ENCODE peak calls at places on chromosome 11, in four cellular contexts. W is EH; A is stimulated activated CD4-positive, alpha-beta T cell treated with anti-CD3 and anti-CD28 coated beads, Interleukin-15, amount 100 ng/mL, for 1 hour; F is retinal pigment epithelial cell. K is an unnamed sample.

GRCh38 chr11:35554491-35555237 is 29.2 kb upstream of the PAMR1 start:
- DNase-seq in F (no peak), W (peak), A (no peak), K (no peak)

GRCh38 chr11:721913-722811 is 16.1 kb downstream of the EPS8L2 start:
- DNase-seq in W (no peak), A (no peak), F (no peak), K (no peak)

GRCh38 chr11:36034572-36035331 is 90.9 kb downstream of the LDLRAD3 start:
- DNase-seq in F (no peak), A (no peak), W (peak), K (no peak)

GRCh38 chr11:60363542-60364525 is 14.5 kb upstream of the MS4A7 start:
- DNase-seq in W (peak), A (no peak), F (no peak), K (peak)

GRCh38 chr11:88618716-88619462 is 281.4 kb upstream of the CTSC start:
- DNase-seq in W (peak), A (no peak), F (no peak), K (no peak)

GRCh38 chr11:4118107-4118506 is 23.5 kb downstream of the RRM1 start:
- DNase-seq in F (no peak), A (no peak), W (peak), K (no peak)

GRCh38 chr11:62976109-62976508 is 8.7 kb downstream of the SLC22A6 start:
- DNase-seq in F (no peak), W (peak), A (no peak), K (no peak)

GRCh38 chr11:71568707-71569349 is 3.5 kb downstream of the KRTAP5-10 start:
- DNase-seq in W (peak), F (no peak), A (no peak), K (no peak)

GRCh38 chr11:46305295-46305694 is 27.8 kb downstream of the CREB3L1 start:
- DNase-seq in W (peak), A (no peak), F (no peak), K (no peak)

GRCh38 chr11:119121811-119122124 is 388 bp downstream of the HINFP start:
- DNase-seq in W (no peak), A (no peak), F (no peak), K (no peak)

GRCh38 chr11:85869776-85870175 is 14.6 kb downstream of the CCDC83 start:
- DNase-seq in F (no peak), A (no peak), W (no peak), K (no peak)

GRCh38 chr11:44911031-44911814 is 39.5 kb downstream of the TP53I11 start:
- DNase-seq in A (peak), W (peak), F (peak), K (peak)

GRCh38 chr11:63244862-63245261 is 1.5 kb upstream of the SLC22A25 start:
- DNase-seq in W (no peak), A (no peak), F (no peak), K (no peak)

GRCh38 chr11:76773921-76774361 is 9.2 kb upstream of the TSKU start:
- DNase-seq in W (no peak), A (no peak), F (no peak), K (no peak)

GRCh38 chr11:1239596-1240205 is 16.8 kb downstream of the MUC5B start:
- DNase-seq in F (no peak), W (no peak), A (no peak), K (no peak)

GRCh38 chr11:88035271-88035670 is 140.0 kb downstream of the RAB38 start:
- DNase-seq in A (no peak), F (peak), W (peak), K (no peak)

GRCh38 chr11:57172031-57172430 is 9.7 kb upstream of the LRRC55 start:
- DNase-seq in A (no peak), F (no peak), W (no peak), K (no peak)